ENCODE peak calls at places on chromosomes 3 and 15, in six cellular contexts. One of them, this sample, is unnamed.

GRCh38 chr15:92611995-92612745 is 43.4 kb downstream of the FAM174B start:
- DNase-seq in putamen: peak; percentile 45
- DNase-seq in heart right ventricle: no peak
- DNase-seq in fibroblast of gingiva: no peak
- DNase-seq in HFFc6: no peak
- DNase-seq in sciatic nerve: peak; percentile 43
- DNase-seq in this sample: no peak

GRCh38 chr15:25450163-25450562 is 11.3 kb upstream of the UBE3A start:
- DNase-seq in putamen: no peak
- DNase-seq in heart right ventricle: no peak
- DNase-seq in fibroblast of gingiva: no peak
- DNase-seq in HFFc6: no peak
- DNase-seq in sciatic nerve: no peak
- DNase-seq in this sample: no peak

GRCh38 chr15:92681141-92681622 is 25.6 kb upstream of the FAM174B start:
- DNase-seq in putamen: no peak
- DNase-seq in heart right ventricle: no peak
- DNase-seq in fibroblast of gingiva: peak; percentile 92
- DNase-seq in HFFc6: peak; percentile 76
- DNase-seq in sciatic nerve: no peak
- DNase-seq in this sample: no peak

GRCh38 chr15:85407421-85408269 is 27.2 kb downstream of the AKAP13 start:
- DNase-seq in putamen: no peak
- DNase-seq in heart right ventricle: no peak
- DNase-seq in fibroblast of gingiva: peak; percentile 75
- DNase-seq in HFFc6: peak; percentile 84
- DNase-seq in sciatic nerve: no peak
- DNase-seq in this sample: peak; percentile 18

GRCh38 chr15:78276032-78276943 is 11.9 kb downstream of the DNAJA4 start:
- DNase-seq in putamen: no peak
- DNase-seq in heart right ventricle: no peak
- DNase-seq in fibroblast of gingiva: no peak
- DNase-seq in HFFc6: no peak
- DNase-seq in sciatic nerve: no peak
- DNase-seq in this sample: no peak

GRCh38 chr15:48010321-48010720 is 110.5 kb upstream of the SLC24A5 start:
- DNase-seq in putamen: no peak
- DNase-seq in heart right ventricle: no peak
- DNase-seq in fibroblast of gingiva: no peak
- DNase-seq in HFFc6: no peak
- DNase-seq in sciatic nerve: no peak
- DNase-seq in this sample: no peak

GRCh38 chr15:37098468-37099320 is 1.7 kb downstream of the MEIS2 start:
- DNase-seq in putamen: peak; percentile 66
- DNase-seq in heart right ventricle: peak; percentile 48
- DNase-seq in fibroblast of gingiva: peak; percentile 26
- DNase-seq in HFFc6: no peak
- DNase-seq in sciatic nerve: no peak
- DNase-seq in this sample: no peak

GRCh38 chr3:152330565-152330964 is 61.8 kb downstream of the MBNL1 start:
- DNase-seq in putamen: no peak
- DNase-seq in heart right ventricle: no peak
- DNase-seq in fibroblast of gingiva: no peak
- DNase-seq in HFFc6: no peak
- DNase-seq in sciatic nerve: no peak
- DNase-seq in this sample: no peak

GRCh38 chr3:182668541-182668940 is 124.8 kb upstream of the ATP11B start:
- DNase-seq in putamen: no peak
- DNase-seq in heart right ventricle: no peak
- DNase-seq in fibroblast of gingiva: no peak
- DNase-seq in HFFc6: no peak
- DNase-seq in sciatic nerve: no peak
- DNase-seq in this sample: no peak

GRCh38 chr15:74319596-74320357 is 47.7 kb downstream of the CYP11A1 start:
- DNase-seq in putamen: no peak
- DNase-seq in heart right ventricle: peak; percentile 42
- DNase-seq in fibroblast of gingiva: no peak
- DNase-seq in HFFc6: no peak
- DNase-seq in sciatic nerve: no peak
- DNase-seq in this sample: no peak

GRCh38 chr15:52290329-52290728 is 5.3 kb downstream of the MYO5C start:
- DNase-seq in putamen: no peak
- DNase-seq in heart right ventricle: no peak
- DNase-seq in fibroblast of gingiva: no peak
- DNase-seq in HFFc6: no peak
- DNase-seq in sciatic nerve: no peak
- DNase-seq in this sample: no peak

GRCh38 chr3:178036745-178037144 is 499.5 kb upstream of the KCNMB2 start:
- DNase-seq in putamen: no peak
- DNase-seq in heart right ventricle: no peak
- DNase-seq in fibroblast of gingiva: peak; percentile 13
- DNase-seq in HFFc6: peak; percentile 18
- DNase-seq in sciatic nerve: no peak
- DNase-seq in this sample: no peak

GRCh38 chr3:30141927-30142326 is 464.5 kb upstream of the TGFBR2 start:
- DNase-seq in putamen: no peak
- DNase-seq in heart right ventricle: no peak
- DNase-seq in fibroblast of gingiva: no peak
- DNase-seq in HFFc6: no peak
- DNase-seq in sciatic nerve: no peak
- DNase-seq in this sample: no peak

GRCh38 chr3:134357914-134358811 is 16.1 kb downstream of the AMOTL2 start:
- DNase-seq in putamen: no peak
- DNase-seq in heart right ventricle: no peak
- DNase-seq in fibroblast of gingiva: peak; percentile 98
- DNase-seq in HFFc6: peak; percentile 97
- DNase-seq in sciatic nerve: peak; percentile 66
- DNase-seq in this sample: no peak

GRCh38 chr15:57762302-57762701 is 55.8 kb downstream of the POLR2M start:
- DNase-seq in putamen: no peak
- DNase-seq in heart right ventricle: no peak
- DNase-seq in fibroblast of gingiva: no peak
- DNase-seq in HFFc6: no peak
- DNase-seq in sciatic nerve: no peak
- DNase-seq in this sample: no peak

GRCh38 chr3:55564709-55565108 is 77.6 kb upstream of the WNT5A start:
- DNase-seq in putamen: no peak
- DNase-seq in heart right ventricle: no peak
- DNase-seq in fibroblast of gingiva: no peak
- DNase-seq in HFFc6: no peak
- DNase-seq in sciatic nerve: no peak
- DNase-seq in this sample: peak; percentile 49

GRCh38 chr3:69406156-69406555 is 20.3 kb upstream of the FRMD4B start:
- DNase-seq in putamen: no peak
- DNase-seq in heart right ventricle: no peak
- DNase-seq in fibroblast of gingiva: no peak
- DNase-seq in HFFc6: peak; percentile 15
- DNase-seq in sciatic nerve: no peak
- DNase-seq in this sample: no peak

GRCh38 chr15:67822537-67823370 is 2.6 kb upstream of the SKOR1 start:
- DNase-seq in putamen: no peak
- DNase-seq in heart right ventricle: no peak
- DNase-seq in fibroblast of gingiva: no peak
- DNase-seq in HFFc6: no peak
- DNase-seq in sciatic nerve: no peak
- DNase-seq in this sample: no peak

GRCh38 chr3:97021778-97022177 is 207.4 kb downstream of the EPHA6 start:
- DNase-seq in putamen: no peak
- DNase-seq in heart right ventricle: no peak
- DNase-seq in fibroblast of gingiva: no peak
- DNase-seq in HFFc6: no peak
- DNase-seq in sciatic nerve: no peak
- DNase-seq in this sample: no peak

GRCh38 chr3:53195602-53196574 is 34.9 kb downstream of the PRKCD start:
- DNase-seq in putamen: no peak
- DNase-seq in heart right ventricle: peak; percentile 62
- DNase-seq in fibroblast of gingiva: no peak
- DNase-seq in HFFc6: no peak
- DNase-seq in sciatic nerve: peak; percentile 78
- DNase-seq in this sample: no peak

GRCh38 chr3:148582126-148582525 is 115.6 kb upstream of the AGTR1 start:
- DNase-seq in putamen: no peak
- DNase-seq in heart right ventricle: no peak
- DNase-seq in fibroblast of gingiva: peak; percentile 91
- DNase-seq in HFFc6: no peak
- DNase-seq in sciatic nerve: no peak
- DNase-seq in this sample: no peak

GRCh38 chr3:58833501-58833900 is 166.9 kb upstream of the FAM3D start:
- DNase-seq in putamen: no peak
- DNase-seq in heart right ventricle: no peak
- DNase-seq in fibroblast of gingiva: peak; percentile 72
- DNase-seq in HFFc6: no peak
- DNase-seq in sciatic nerve: no peak
- DNase-seq in this sample: no peak

GRCh38 chr15:83077487-83078230 is 10.6 kb upstream of the BTBD1 start:
- DNase-seq in putamen: no peak
- DNase-seq in heart right ventricle: no peak
- DNase-seq in fibroblast of gingiva: no peak
- DNase-seq in HFFc6: no peak
- DNase-seq in sciatic nerve: no peak
- DNase-seq in this sample: no peak

GRCh38 chr3:38361496-38361895 is 14.9 kb downstream of the XYLB start:
- DNase-seq in putamen: no peak
- DNase-seq in heart right ventricle: no peak
- DNase-seq in fibroblast of gingiva: no peak
- DNase-seq in HFFc6: no peak
- DNase-seq in sciatic nerve: no peak
- DNase-seq in this sample: no peak

GRCh38 chr3:85313380-85313779 is 354.6 kb downstream of the CADM2 start:
- DNase-seq in putamen: no peak
- DNase-seq in heart right ventricle: no peak
- DNase-seq in fibroblast of gingiva: no peak
- DNase-seq in HFFc6: no peak
- DNase-seq in sciatic nerve: no peak
- DNase-seq in this sample: no peak

GRCh38 chr3:28247286-28247685 is 5.9 kb downstream of the CMC1 start:
- DNase-seq in putamen: no peak
- DNase-seq in heart right ventricle: no peak
- DNase-seq in fibroblast of gingiva: no peak
- DNase-seq in HFFc6: no peak
- DNase-seq in sciatic nerve: no peak
- DNase-seq in this sample: no peak

GRCh38 chr3:192063570-192063969 is 602.6 kb downstream of the PYDC2 start:
- DNase-seq in putamen: no peak
- DNase-seq in heart right ventricle: peak; percentile 44
- DNase-seq in fibroblast of gingiva: no peak
- DNase-seq in HFFc6: peak; percentile 24
- DNase-seq in sciatic nerve: no peak
- DNase-seq in this sample: no peak

GRCh38 chr3:11803977-11804903 is 42.4 kb downstream of the TAMM41 start:
- DNase-seq in putamen: peak; percentile 21
- DNase-seq in heart right ventricle: no peak
- DNase-seq in fibroblast of gingiva: peak; percentile 56
- DNase-seq in HFFc6: peak; percentile 60
- DNase-seq in sciatic nerve: no peak
- DNase-seq in this sample: peak; percentile 27

GRCh38 chr15:95503640-95504225 is 826.8 kb upstream of the NR2F2 start:
- DNase-seq in putamen: no peak
- DNase-seq in heart right ventricle: no peak
- DNase-seq in fibroblast of gingiva: no peak
- DNase-seq in HFFc6: no peak
- DNase-seq in sciatic nerve: no peak
- DNase-seq in this sample: no peak

GRCh38 chr15:93228546-93228945 is 139.5 kb upstream of the RGMA start:
- DNase-seq in putamen: no peak
- DNase-seq in heart right ventricle: no peak
- DNase-seq in fibroblast of gingiva: no peak
- DNase-seq in HFFc6: no peak
- DNase-seq in sciatic nerve: no peak
- DNase-seq in this sample: no peak

GRCh38 chr3:31880020-31880419 is 101.0 kb downstream of the OSBPL10 start:
- DNase-seq in putamen: no peak
- DNase-seq in heart right ventricle: no peak
- DNase-seq in fibroblast of gingiva: peak; percentile 70
- DNase-seq in HFFc6: no peak
- DNase-seq in sciatic nerve: no peak
- DNase-seq in this sample: no peak

GRCh38 chr15:85581495-85581894 is 201.1 kb downstream of the AKAP13 start:
- DNase-seq in putamen: no peak
- DNase-seq in heart right ventricle: peak; percentile 63
- DNase-seq in fibroblast of gingiva: no peak
- DNase-seq in HFFc6: no peak
- DNase-seq in sciatic nerve: no peak
- DNase-seq in this sample: no peak

GRCh38 chr3:46768061-46768460 is 50.4 kb upstream of the PRSS50 start:
- DNase-seq in putamen: no peak
- DNase-seq in heart right ventricle: no peak
- DNase-seq in fibroblast of gingiva: no peak
- DNase-seq in HFFc6: no peak
- DNase-seq in sciatic nerve: no peak
- DNase-seq in this sample: no peak

GRCh38 chr15:58393196-58393790 is 38.5 kb upstream of the LIPC start:
- DNase-seq in putamen: peak; percentile 44
- DNase-seq in heart right ventricle: no peak
- DNase-seq in fibroblast of gingiva: no peak
- DNase-seq in HFFc6: no peak
- DNase-seq in sciatic nerve: no peak
- DNase-seq in this sample: no peak

GRCh38 chr3:15110201-15110600 is 11.3 kb upstream of the RBSN start:
- DNase-seq in putamen: no peak
- DNase-seq in heart right ventricle: no peak
- DNase-seq in fibroblast of gingiva: no peak
- DNase-seq in HFFc6: no peak
- DNase-seq in sciatic nerve: no peak
- DNase-seq in this sample: no peak

This sample was measured in NCI-H446.